ENCODE peak calls at places on chromosomes 13 and 19, in eight cellular contexts. Q is H9, V is GM20000, W is GM13976, G is right atrium auricular region, J is BJ, O is kidney epithelial cell, R is cardiac muscle cell. C is an unnamed sample.

GRCh38 chr19:48480151-48480475 is 10.9 kb downstream of the CYTH2 start:
- DNase-seq in O (no peak), Q (no peak), W (no peak), R (peak), J (no peak), V (no peak), G (peak), C (no peak)

GRCh38 chr13:44050450-44051063 is 170.9 kb downstream of the LACC1 start:
- DNase-seq in O (no peak), R (peak), G (no peak), W (peak), V (peak), J (no peak), Q (no peak), C (no peak)

GRCh38 chr13:48292650-48293049 is 10.9 kb upstream of the RB1 start:
- DNase-seq in J (no peak), O (no peak), Q (no peak), V (no peak), W (no peak), R (no peak), G (no peak), C (no peak)

GRCh38 chr13:34863360-34864135 is 78.5 kb upstream of the NBEA start:
- DNase-seq in V (no peak), G (no peak), W (no peak), J (peak), O (peak), R (peak), Q (no peak), C (no peak)

GRCh38 chr13:20313896-20314295 is 81.8 kb upstream of the GJB6 start:
- DNase-seq in J (no peak), R (no peak), V (no peak), O (no peak), Q (no peak), W (no peak), G (no peak), C (no peak)

GRCh38 chr19:20367811-20368294 is 197.7 kb downstream of the ZNF737 start:
- DNase-seq in V (no peak), G (no peak), J (no peak), Q (peak), W (no peak), R (no peak), O (no peak), C (peak)

GRCh38 chr13:27389891-27390290 is 34.5 kb upstream of the GTF3A start:
- DNase-seq in Q (no peak), J (no peak), G (no peak), O (no peak), R (no peak), V (no peak), W (no peak), C (no peak)

GRCh38 chr19:43425567-43426392 is 11.1 kb downstream of the TEX101 start:
- DNase-seq in R (peak), J (no peak), O (no peak), Q (no peak), W (no peak), V (no peak), G (no peak), C (no peak)

GRCh38 chr19:35648017-35648961 is at the start of gene COX6B1:
- DNase-seq in R (peak), O (peak), V (peak), W (peak), G (peak), Q (peak), J (peak), C (peak)

GRCh38 chr19:1566392-1567115 is 1.6 kb downstream of the MEX3D start:
- DNase-seq in V (no peak), O (peak), R (peak), G (peak), J (peak), W (no peak), Q (peak), C (peak)

GRCh38 chr13:33101835-33102234 is 85.6 kb downstream of the KL start:
- DNase-seq in O (no peak), V (no peak), J (no peak), R (no peak), G (no peak), Q (no peak), W (no peak), C (no peak)

GRCh38 chr13:91889641-91890040 is 491.2 kb downstream of the GPC5 start:
- DNase-seq in W (no peak), V (no peak), O (no peak), R (no peak), J (no peak), G (no peak), Q (no peak), C (no peak)

GRCh38 chr19:50003810-50004419 is 21.3 kb downstream of the VRK3 start:
- DNase-seq in J (peak), V (peak), O (peak), R (peak), W (peak), G (peak), Q (no peak), C (no peak)

GRCh38 chr19:5287066-5287465 is 53.5 kb downstream of the PTPRS start:
- DNase-seq in O (no peak), J (no peak), W (no peak), V (no peak), G (no peak), R (no peak), Q (no peak), C (no peak)

GRCh38 chr19:52688335-52688734 is 46.5 kb downstream of the ZNF611 start:
- DNase-seq in W (no peak), O (no peak), R (no peak), V (no peak), Q (no peak), J (no peak), G (no peak), C (no peak)

GRCh38 chr13:26996965-26997752 is 174.5 kb downstream of the USP12 start:
- DNase-seq in R (no peak), W (peak), V (peak), Q (no peak), J (no peak), O (no peak), G (no peak), C (no peak)

GRCh38 chr19:49133621-49134454 is 14.5 kb downstream of the PPFIA3 start:
- DNase-seq in O (no peak), G (no peak), R (peak), J (peak), W (peak), Q (peak), V (no peak), C (peak)

GRCh38 chr19:29966594-29967249 is 24.7 kb downstream of the URI1 start:
- DNase-seq in G (no peak), Q (no peak), W (no peak), R (peak), V (no peak), J (no peak), O (no peak), C (no peak)

GRCh38 chr19:15313649-15314279 is 18.6 kb downstream of the BRD4 start:
- DNase-seq in R (no peak), J (no peak), O (no peak), V (no peak), W (no peak), G (no peak), Q (no peak), C (no peak)

GRCh38 chr13:46469064-46469463 is 82.0 kb upstream of the RUBCNL start:
- DNase-seq in O (peak), J (peak), W (no peak), R (peak), G (no peak), Q (no peak), V (no peak), C (no peak)

GRCh38 chr19:33468361-33469170 is 53.0 kb downstream of the PEPD start:
- DNase-seq in V (no peak), Q (peak), R (no peak), W (no peak), G (no peak), O (no peak), J (peak), C (peak)

GRCh38 chr19:56423276-56423984 is 19.3 kb downstream of the ZNF583 start:
- DNase-seq in V (no peak), Q (no peak), G (no peak), R (no peak), J (no peak), W (no peak), O (no peak), C (no peak)

GRCh38 chr13:101640797-101641400 is 188.4 kb downstream of the ITGBL1 start:
- DNase-seq in G (no peak), R (peak), Q (no peak), O (peak), J (peak), V (no peak), W (no peak), C (no peak)

GRCh38 chr19:49809155-49809986 is 3.7 kb downstream of the FUZ start:
- DNase-seq in V (peak), W (no peak), O (no peak), J (no peak), G (peak), Q (peak), R (no peak), C (peak)

GRCh38 chr19:44552324-44552723 is 22.8 kb upstream of the CEACAM20 start:
- DNase-seq in J (no peak), W (peak), Q (peak), V (peak), O (no peak), R (peak), G (peak), C (peak)

GRCh38 chr13:38685974-38686571 is 804 bp upstream of the FREM2 start:
- DNase-seq in Q (peak), J (no peak), O (no peak), V (no peak), G (no peak), W (peak), R (peak), C (no peak)

GRCh38 chr19:48444129-48444932 is 1.5 kb upstream of the GRWD1 start:
- DNase-seq in G (no peak), R (no peak), W (no peak), Q (peak), O (no peak), J (no peak), V (peak), C (no peak)

GRCh38 chr13:51849145-51850101 is 4.4 kb upstream of the TMEM272 start:
- DNase-seq in G (no peak), V (peak), W (peak), R (peak), O (no peak), Q (peak), J (no peak), C (peak)

GRCh38 chr13:49620170-49620621 is 8.1 kb upstream of the ARL11 start:
- DNase-seq in G (no peak), J (no peak), W (peak), V (no peak), R (no peak), Q (no peak), O (no peak), C (no peak)

GRCh38 chr19:10818306-10819123 is 17.5 kb downstream of the TMED1 start:
- DNase-seq in O (no peak), G (no peak), Q (no peak), R (no peak), V (no peak), W (no peak), J (no peak), C (no peak)

GRCh38 chr19:3038214-3038613 is 9.1 kb upstream of the TLE2 start:
- DNase-seq in G (no peak), O (no peak), R (no peak), V (no peak), J (no peak), W (no peak), Q (no peak), C (no peak)

GRCh38 chr13:101520672-101521071 is 68.2 kb downstream of the ITGBL1 start:
- DNase-seq in O (peak), Q (no peak), J (no peak), W (no peak), G (no peak), R (peak), V (no peak), C (no peak)

GRCh38 chr13:95360464-95361097 is 59.3 kb upstream of the ABCC4 start:
- DNase-seq in O (no peak), W (no peak), Q (no peak), V (no peak), R (no peak), J (no peak), G (no peak), C (no peak)

GRCh38 chr13:35996360-35996759 is 134.8 kb downstream of the DCLK1 start:
- DNase-seq in J (no peak), R (no peak), V (no peak), Q (no peak), G (no peak), O (no peak), W (no peak), C (no peak)

GRCh38 chr19:37452500-37453245 is 14.6 kb downstream of the ZNF569 start:
- DNase-seq in O (no peak), Q (no peak), V (no peak), G (no peak), R (no peak), W (no peak), J (no peak), C (no peak)

GRCh38 chr13:75145926-75146325 is 336.0 kb downstream of the TBC1D4 start:
- DNase-seq in Q (no peak), O (no peak), W (no peak), V (no peak), G (no peak), J (no peak), R (peak), C (no peak)

GRCh38 chr19:18484992-18485391 is 36.9 kb downstream of the ELL start:
- DNase-seq in W (no peak), O (no peak), V (no peak), G (no peak), Q (no peak), R (no peak), J (no peak), C (no peak)
- TF ChIP-seq CTCF in W (no peak), O (no peak), V (no peak), G (no peak), Q (peak), R (no peak), J (no peak), C (no peak)

DNA sequence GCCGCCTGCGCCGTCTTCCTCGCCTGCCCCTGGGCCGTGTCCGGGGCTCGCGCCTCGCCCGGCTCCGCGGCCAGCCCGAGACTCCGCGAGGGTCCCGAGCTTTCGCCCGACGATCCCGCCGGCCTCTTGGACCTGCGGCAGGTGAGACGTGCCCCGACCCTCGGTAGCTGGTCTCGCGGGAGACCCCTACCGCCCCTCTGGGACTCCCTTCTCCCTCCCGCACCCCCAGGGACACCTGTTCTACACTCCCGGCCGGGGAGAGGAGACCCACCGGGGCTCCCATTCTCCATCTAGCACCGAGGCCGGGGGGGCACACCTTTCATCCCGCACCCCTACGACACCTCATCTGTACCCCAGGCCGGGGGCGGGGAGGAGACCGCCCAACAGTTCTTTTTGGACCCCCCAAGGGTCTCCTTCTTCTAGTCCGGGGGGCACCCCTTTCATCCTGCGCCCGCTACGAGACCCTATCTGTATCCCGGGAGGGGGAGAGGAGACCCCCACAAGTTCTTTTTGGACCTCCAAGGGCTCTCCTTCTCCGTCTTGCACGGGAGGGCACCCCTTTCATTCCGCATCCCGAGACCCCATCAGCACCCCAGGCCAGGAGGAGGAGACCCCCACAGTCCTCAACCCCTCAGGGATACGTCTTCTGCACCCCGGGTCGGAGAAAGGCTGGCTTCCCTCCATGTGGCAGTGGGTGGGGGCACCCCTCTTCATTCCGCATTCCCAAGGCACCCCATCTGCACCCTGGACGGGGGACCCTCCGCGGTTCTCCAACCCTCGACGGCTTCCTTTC is 533 bp downstream of the TNFSF9 start:
- DNase-seq in Q (no peak), J (no peak), R (no peak), G (no peak), V (peak), W (peak), O (no peak), C (no peak)
- TF ChIP-seq CTCF in Q (no peak), J (no peak), R (no peak), G (no peak), V (no peak), W (no peak), O (no peak), C (no peak)

DNA sequence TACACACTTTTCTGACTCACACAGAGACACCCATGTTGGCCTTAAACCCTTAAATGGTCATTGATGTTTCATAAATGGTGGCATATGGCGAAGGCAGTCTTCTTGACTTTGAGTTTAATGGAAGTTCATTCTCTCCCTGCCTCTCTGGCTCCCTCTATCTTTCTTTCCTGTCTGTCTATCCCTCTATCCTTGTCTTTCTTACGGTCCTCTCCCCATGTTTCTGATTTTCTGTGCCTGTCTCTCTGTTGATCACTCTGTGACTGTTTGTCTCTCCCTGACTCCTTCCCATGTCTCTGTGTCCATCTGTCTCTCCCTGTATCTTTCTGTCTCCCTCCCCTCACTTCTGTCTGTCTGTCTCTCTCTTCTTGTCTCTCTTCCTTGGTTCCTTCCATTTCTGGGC is 43.2 kb upstream of the SHKBP1 start:
- DNase-seq in R (no peak), J (no peak), V (no peak), W (no peak), Q (no peak), O (no peak), G (no peak), C (no peak)
- TF ChIP-seq CTCF in R (peak), J (peak), V (no peak), W (no peak), Q (peak), O (peak), G (no peak), C (no peak)

GRCh38 chr19:46782355-46783019 is 5.9 kb downstream of the SLC1A5 start:
- DNase-seq in G (no peak), V (no peak), W (peak), O (no peak), J (no peak), Q (no peak), R (no peak), C (no peak)

GRCh38 chr19:46785980-46786235 is 2.5 kb downstream of the SLC1A5 start:
- DNase-seq in Q (no peak), V (no peak), W (no peak), J (no peak), G (no peak), O (no peak), R (no peak), C (no peak)

GRCh38 chr19:46783670-46784069 is 4.7 kb downstream of the SLC1A5 start:
- DNase-seq in J (no peak), R (no peak), W (no peak), G (no peak), Q (no peak), V (no peak), O (no peak), C (no peak)

GRCh38 chr19:46785054-46785979 is 3.1 kb downstream of the SLC1A5 start:
- DNase-seq in V (no peak), Q (no peak), G (no peak), O (no peak), W (no peak), R (peak), J (no peak), C (no peak)

DNA sequence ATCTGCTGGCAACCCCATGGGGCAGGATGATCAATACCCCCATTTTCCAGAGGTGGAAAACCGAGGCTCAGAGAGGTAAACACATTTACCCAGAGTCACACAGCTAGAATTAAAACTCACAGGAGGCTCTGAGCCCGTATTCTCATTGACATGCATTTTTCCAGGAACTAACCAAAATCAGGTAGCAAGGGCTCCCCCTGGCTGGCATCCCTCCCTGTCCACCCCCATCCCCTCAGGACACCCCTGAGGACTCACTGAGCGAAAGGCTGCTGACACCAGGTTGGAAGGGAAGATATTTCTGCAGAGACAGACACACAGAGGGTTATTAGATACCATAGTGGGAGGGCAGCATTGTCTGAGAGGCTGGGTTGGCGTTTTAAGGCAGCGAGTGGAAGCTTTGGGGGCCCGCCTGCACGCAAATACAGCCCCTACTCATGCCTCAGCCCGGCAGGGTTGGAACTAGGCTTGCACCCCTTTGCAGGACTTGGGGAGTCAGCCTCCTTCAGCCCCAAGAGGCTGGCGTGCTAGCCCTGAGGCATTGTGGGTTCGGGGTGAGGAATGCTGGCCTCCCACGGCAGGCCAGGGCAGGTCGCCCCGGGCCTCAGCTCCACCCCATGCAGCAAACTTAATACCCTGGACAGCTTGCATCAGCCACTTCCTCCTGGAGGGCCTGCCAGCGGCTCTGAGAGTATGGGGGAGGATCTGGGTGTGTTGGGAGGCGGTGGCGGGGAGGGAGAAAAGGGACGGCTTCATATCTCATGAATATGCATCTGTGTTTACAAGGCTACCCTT is 3.9 kb downstream of the SLC1A5 start:
- DNase-seq in W (peak), Q (peak), O (peak), J (peak), G (peak), V (peak), R (peak), C (peak)
- TF ChIP-seq CTCF in W (peak), Q (peak), O (peak), J (peak), G (peak), V (no peak), R (peak), C (no peak)

GRCh38 chr13:28485551-28485950 is 9.4 kb downstream of the FLT1 start:
- DNase-seq in G (no peak), W (no peak), V (no peak), R (no peak), O (no peak), J (no peak), Q (no peak), C (no peak)

GRCh38 chr13:28479005-28479404 is 15.9 kb downstream of the FLT1 start:
- DNase-seq in J (no peak), W (no peak), O (no peak), G (no peak), V (no peak), Q (no peak), R (no peak), C (no peak)

GRCh38 chr13:28486144-28486543 is 8.8 kb downstream of the FLT1 start:
- DNase-seq in G (no peak), V (no peak), O (no peak), R (peak), Q (no peak), W (no peak), J (no peak), C (no peak)

GRCh38 chr13:28485097-28485496 is 9.8 kb downstream of the FLT1 start:
- DNase-seq in J (no peak), V (no peak), O (no peak), W (no peak), G (no peak), Q (no peak), R (no peak), C (no peak)

GRCh38 chr13:28483313-28483931 is 11.5 kb downstream of the FLT1 start:
- DNase-seq in R (no peak), V (no peak), J (no peak), W (no peak), G (no peak), O (no peak), Q (no peak), C (no peak)
- TF ChIP-seq CTCF in R (no peak), V (no peak), J (peak), W (no peak), G (no peak), O (no peak), Q (no peak), C (no peak)